ENCODE peak calls at places on chromosomes 16 and 17, in nine cellular contexts. One of them, this sample, is unnamed.

GRCh38 chr17:45948881-45949624 is 50.0 kb upstream of the STH start:
- DNase-seq in SK-MEL-5: peak; percentile 71
- DNase-seq in activated gamma-delta T cell treated with Interleukin-2 at 50 U/mL for 16 hours: peak; percentile 51
- DNase-seq in T-helper 22 cell: no peak
- DNase-seq in astrocyte of the hippocampus: peak; percentile 87
- DNase-seq in naive thymus-derived CD8-positive, alpha-beta T cell: peak; percentile 26
- DNase-seq in CD8-positive, alpha-beta T cell: peak; percentile 48
- DNase-seq in EH: peak; percentile 67
- DNase-seq in NCI-H510A: peak; percentile 59
- DNase-seq in this sample: peak; percentile 17

GRCh38 chr16:49365711-49366509 is 7.7 kb upstream of the C16orf78 start:
- DNase-seq in SK-MEL-5: no peak
- DNase-seq in activated gamma-delta T cell treated with Interleukin-2 at 50 U/mL for 16 hours: no peak
- DNase-seq in T-helper 22 cell: no peak
- DNase-seq in astrocyte of the hippocampus: no peak
- DNase-seq in naive thymus-derived CD8-positive, alpha-beta T cell: no peak
- DNase-seq in CD8-positive, alpha-beta T cell: no peak
- DNase-seq in EH: no peak
- DNase-seq in NCI-H510A: no peak
- DNase-seq in this sample: no peak

GRCh38 chr17:43212641-43213490 is 1.2 kb downstream of the TMEM106A start:
- DNase-seq in SK-MEL-5: no peak
- DNase-seq in activated gamma-delta T cell treated with Interleukin-2 at 50 U/mL for 16 hours: no peak
- DNase-seq in T-helper 22 cell: no peak
- DNase-seq in astrocyte of the hippocampus: peak; percentile 5
- DNase-seq in naive thymus-derived CD8-positive, alpha-beta T cell: peak; percentile 11
- DNase-seq in CD8-positive, alpha-beta T cell: no peak
- DNase-seq in EH: no peak
- DNase-seq in NCI-H510A: no peak
- DNase-seq in this sample: peak; percentile 12

GRCh38 chr17:72998343-72998742 is 94.1 kb downstream of the SLC39A11 start:
- DNase-seq in SK-MEL-5: no peak
- DNase-seq in activated gamma-delta T cell treated with Interleukin-2 at 50 U/mL for 16 hours: no peak
- DNase-seq in T-helper 22 cell: no peak
- DNase-seq in astrocyte of the hippocampus: no peak
- DNase-seq in naive thymus-derived CD8-positive, alpha-beta T cell: no peak
- DNase-seq in CD8-positive, alpha-beta T cell: no peak
- DNase-seq in EH: no peak
- DNase-seq in NCI-H510A: no peak
- DNase-seq in this sample: no peak

GRCh38 chr16:87471278-87472141 is 21.3 kb downstream of the ZCCHC14 start:
- DNase-seq in SK-MEL-5: no peak
- DNase-seq in activated gamma-delta T cell treated with Interleukin-2 at 50 U/mL for 16 hours: no peak
- DNase-seq in T-helper 22 cell: no peak
- DNase-seq in astrocyte of the hippocampus: no peak
- DNase-seq in naive thymus-derived CD8-positive, alpha-beta T cell: no peak
- DNase-seq in CD8-positive, alpha-beta T cell: no peak
- DNase-seq in EH: no peak
- DNase-seq in NCI-H510A: no peak
- DNase-seq in this sample: no peak

GRCh38 chr16:67093098-67093732 is 16.5 kb upstream of the PHAF1 start:
- DNase-seq in SK-MEL-5: no peak
- DNase-seq in activated gamma-delta T cell treated with Interleukin-2 at 50 U/mL for 16 hours: no peak
- DNase-seq in T-helper 22 cell: no peak
- DNase-seq in astrocyte of the hippocampus: no peak
- DNase-seq in naive thymus-derived CD8-positive, alpha-beta T cell: no peak
- DNase-seq in CD8-positive, alpha-beta T cell: no peak
- DNase-seq in EH: no peak
- DNase-seq in NCI-H510A: no peak
- DNase-seq in this sample: no peak

GRCh38 chr17:75088902-75089417 is 1.2 kb downstream of the SLC16A5 start:
- DNase-seq in SK-MEL-5: no peak
- DNase-seq in activated gamma-delta T cell treated with Interleukin-2 at 50 U/mL for 16 hours: no peak
- DNase-seq in T-helper 22 cell: no peak
- DNase-seq in astrocyte of the hippocampus: peak; percentile 55
- DNase-seq in naive thymus-derived CD8-positive, alpha-beta T cell: no peak
- DNase-seq in CD8-positive, alpha-beta T cell: no peak
- DNase-seq in EH: peak; percentile 64
- DNase-seq in NCI-H510A: no peak
- DNase-seq in this sample: no peak

GRCh38 chr17:48064638-48065037 is 16.5 kb downstream of the NFE2L1 start:
- DNase-seq in SK-MEL-5: no peak
- DNase-seq in activated gamma-delta T cell treated with Interleukin-2 at 50 U/mL for 16 hours: no peak
- DNase-seq in T-helper 22 cell: no peak
- DNase-seq in astrocyte of the hippocampus: no peak
- DNase-seq in naive thymus-derived CD8-positive, alpha-beta T cell: no peak
- DNase-seq in CD8-positive, alpha-beta T cell: no peak
- DNase-seq in EH: no peak
- DNase-seq in NCI-H510A: no peak
- DNase-seq in this sample: no peak

GRCh38 chr17:75730065-75730464 is 8.8 kb downstream of the ITGB4 start:
- DNase-seq in SK-MEL-5: no peak
- DNase-seq in activated gamma-delta T cell treated with Interleukin-2 at 50 U/mL for 16 hours: no peak
- DNase-seq in T-helper 22 cell: no peak
- DNase-seq in astrocyte of the hippocampus: no peak
- DNase-seq in naive thymus-derived CD8-positive, alpha-beta T cell: no peak
- DNase-seq in CD8-positive, alpha-beta T cell: no peak
- DNase-seq in EH: no peak
- DNase-seq in NCI-H510A: no peak
- DNase-seq in this sample: no peak

GRCh38 chr16:56408379-56409098 is 16.8 kb downstream of the AMFR start:
- DNase-seq in SK-MEL-5: no peak
- DNase-seq in activated gamma-delta T cell treated with Interleukin-2 at 50 U/mL for 16 hours: no peak
- DNase-seq in T-helper 22 cell: no peak
- DNase-seq in astrocyte of the hippocampus: no peak
- DNase-seq in naive thymus-derived CD8-positive, alpha-beta T cell: no peak
- DNase-seq in CD8-positive, alpha-beta T cell: no peak
- DNase-seq in EH: no peak
- DNase-seq in NCI-H510A: no peak
- DNase-seq in this sample: no peak

GRCh38 chr16:86353185-86353584 is 157.1 kb upstream of the FOXF1 start:
- DNase-seq in SK-MEL-5: no peak
- DNase-seq in activated gamma-delta T cell treated with Interleukin-2 at 50 U/mL for 16 hours: no peak
- DNase-seq in T-helper 22 cell: no peak
- DNase-seq in astrocyte of the hippocampus: no peak
- DNase-seq in naive thymus-derived CD8-positive, alpha-beta T cell: no peak
- DNase-seq in CD8-positive, alpha-beta T cell: no peak
- DNase-seq in EH: peak; percentile 79
- DNase-seq in NCI-H510A: no peak
- DNase-seq in this sample: no peak

GRCh38 chr17:8365143-8365542 is 11.4 kb downstream of the KRABD2 start:
- DNase-seq in SK-MEL-5: no peak
- DNase-seq in activated gamma-delta T cell treated with Interleukin-2 at 50 U/mL for 16 hours: no peak
- DNase-seq in T-helper 22 cell: no peak
- DNase-seq in astrocyte of the hippocampus: peak; percentile 69
- DNase-seq in naive thymus-derived CD8-positive, alpha-beta T cell: no peak
- DNase-seq in CD8-positive, alpha-beta T cell: no peak
- DNase-seq in EH: peak; percentile 56
- DNase-seq in NCI-H510A: no peak
- DNase-seq in this sample: no peak

GRCh38 chr17:68141050-68141449 is 105.5 kb downstream of the KPNA2 start:
- DNase-seq in SK-MEL-5: no peak
- DNase-seq in activated gamma-delta T cell treated with Interleukin-2 at 50 U/mL for 16 hours: no peak
- DNase-seq in T-helper 22 cell: no peak
- DNase-seq in astrocyte of the hippocampus: no peak
- DNase-seq in naive thymus-derived CD8-positive, alpha-beta T cell: no peak
- DNase-seq in CD8-positive, alpha-beta T cell: no peak
- DNase-seq in EH: no peak
- DNase-seq in NCI-H510A: no peak
- DNase-seq in this sample: no peak

GRCh38 chr17:32157225-32157624 is 14.9 kb downstream of the RHOT1 start:
- DNase-seq in SK-MEL-5: peak; percentile 36
- DNase-seq in activated gamma-delta T cell treated with Interleukin-2 at 50 U/mL for 16 hours: no peak
- DNase-seq in T-helper 22 cell: no peak
- DNase-seq in astrocyte of the hippocampus: peak; percentile 22
- DNase-seq in naive thymus-derived CD8-positive, alpha-beta T cell: no peak
- DNase-seq in CD8-positive, alpha-beta T cell: no peak
- DNase-seq in EH: peak; percentile 76
- DNase-seq in NCI-H510A: no peak
- DNase-seq in this sample: no peak

GRCh38 chr16:86834451-86835035 is 256.2 kb downstream of the FOXL1 start:
- DNase-seq in SK-MEL-5: peak; percentile 26
- DNase-seq in activated gamma-delta T cell treated with Interleukin-2 at 50 U/mL for 16 hours: no peak
- DNase-seq in T-helper 22 cell: no peak
- DNase-seq in astrocyte of the hippocampus: peak; percentile 79
- DNase-seq in naive thymus-derived CD8-positive, alpha-beta T cell: no peak
- DNase-seq in CD8-positive, alpha-beta T cell: no peak
- DNase-seq in EH: peak; percentile 76
- DNase-seq in NCI-H510A: no peak
- DNase-seq in this sample: no peak

GRCh38 chr17:60495260-60495659 is 30.8 kb downstream of the APPBP2 start:
- DNase-seq in SK-MEL-5: no peak
- DNase-seq in activated gamma-delta T cell treated with Interleukin-2 at 50 U/mL for 16 hours: no peak
- DNase-seq in T-helper 22 cell: no peak
- DNase-seq in astrocyte of the hippocampus: no peak
- DNase-seq in naive thymus-derived CD8-positive, alpha-beta T cell: no peak
- DNase-seq in CD8-positive, alpha-beta T cell: no peak
- DNase-seq in EH: no peak
- DNase-seq in NCI-H510A: no peak
- DNase-seq in this sample: no peak

GRCh38 chr17:36498155-36498554 is 11.7 kb downstream of the ZNHIT3 start:
- DNase-seq in SK-MEL-5: no peak
- DNase-seq in activated gamma-delta T cell treated with Interleukin-2 at 50 U/mL for 16 hours: no peak
- DNase-seq in T-helper 22 cell: no peak
- DNase-seq in astrocyte of the hippocampus: no peak
- DNase-seq in naive thymus-derived CD8-positive, alpha-beta T cell: no peak
- DNase-seq in CD8-positive, alpha-beta T cell: no peak
- DNase-seq in EH: no peak
- DNase-seq in NCI-H510A: no peak
- DNase-seq in this sample: no peak

GRCh38 chr17:61411114-61411943 is 11.7 kb downstream of the TBX2 start:
- DNase-seq in SK-MEL-5: no peak
- DNase-seq in activated gamma-delta T cell treated with Interleukin-2 at 50 U/mL for 16 hours: no peak
- DNase-seq in T-helper 22 cell: no peak
- DNase-seq in astrocyte of the hippocampus: peak; percentile 74
- DNase-seq in naive thymus-derived CD8-positive, alpha-beta T cell: no peak
- DNase-seq in CD8-positive, alpha-beta T cell: no peak
- DNase-seq in EH: peak; percentile 72
- DNase-seq in NCI-H510A: no peak
- DNase-seq in this sample: no peak

GRCh38 chr16:84635702-84636101 is 12.6 kb upstream of the KLHL36 start:
- DNase-seq in SK-MEL-5: no peak
- DNase-seq in activated gamma-delta T cell treated with Interleukin-2 at 50 U/mL for 16 hours: no peak
- DNase-seq in T-helper 22 cell: no peak
- DNase-seq in astrocyte of the hippocampus: no peak
- DNase-seq in naive thymus-derived CD8-positive, alpha-beta T cell: no peak
- DNase-seq in CD8-positive, alpha-beta T cell: no peak
- DNase-seq in EH: no peak
- DNase-seq in NCI-H510A: no peak
- DNase-seq in this sample: no peak

GRCh38 chr17:410674-411401 is 58.2 kb upstream of the RPH3AL start:
- DNase-seq in SK-MEL-5: peak; percentile 30
- DNase-seq in activated gamma-delta T cell treated with Interleukin-2 at 50 U/mL for 16 hours: peak; percentile 62
- DNase-seq in T-helper 22 cell: peak; percentile 57
- DNase-seq in astrocyte of the hippocampus: peak; percentile 51
- DNase-seq in naive thymus-derived CD8-positive, alpha-beta T cell: peak; percentile 92
- DNase-seq in CD8-positive, alpha-beta T cell: no peak
- DNase-seq in EH: peak; percentile 47
- DNase-seq in NCI-H510A: no peak
- DNase-seq in this sample: no peak

GRCh38 chr16:10835281-10835931 is 16.8 kb upstream of the TVP23A start:
- DNase-seq in SK-MEL-5: no peak
- DNase-seq in activated gamma-delta T cell treated with Interleukin-2 at 50 U/mL for 16 hours: no peak
- DNase-seq in T-helper 22 cell: no peak
- DNase-seq in astrocyte of the hippocampus: no peak
- DNase-seq in naive thymus-derived CD8-positive, alpha-beta T cell: no peak
- DNase-seq in CD8-positive, alpha-beta T cell: no peak
- DNase-seq in EH: no peak
- DNase-seq in NCI-H510A: no peak
- DNase-seq in this sample: no peak

GRCh38 chr17:1179635-1180433 is at the start of gene ABR:
- DNase-seq in SK-MEL-5: no peak
- DNase-seq in activated gamma-delta T cell treated with Interleukin-2 at 50 U/mL for 16 hours: peak; percentile 59
- DNase-seq in T-helper 22 cell: peak; percentile 55
- DNase-seq in astrocyte of the hippocampus: peak; percentile 71
- DNase-seq in naive thymus-derived CD8-positive, alpha-beta T cell: peak; percentile 44
- DNase-seq in CD8-positive, alpha-beta T cell: peak; percentile 49
- DNase-seq in EH: peak; percentile 54
- DNase-seq in NCI-H510A: no peak
- DNase-seq in this sample: peak; percentile 52

GRCh38 chr16:80899804-80900592 is 95.6 kb upstream of the CDYL2 start:
- DNase-seq in SK-MEL-5: peak; percentile 43
- DNase-seq in activated gamma-delta T cell treated with Interleukin-2 at 50 U/mL for 16 hours: no peak
- DNase-seq in T-helper 22 cell: no peak
- DNase-seq in astrocyte of the hippocampus: peak; percentile 94
- DNase-seq in naive thymus-derived CD8-positive, alpha-beta T cell: no peak
- DNase-seq in CD8-positive, alpha-beta T cell: no peak
- DNase-seq in EH: peak; percentile 67
- DNase-seq in NCI-H510A: no peak
- DNase-seq in this sample: no peak

GRCh38 chr17:63587770-63588169 is 12.9 kb upstream of the TACO1 start:
- DNase-seq in SK-MEL-5: no peak
- DNase-seq in activated gamma-delta T cell treated with Interleukin-2 at 50 U/mL for 16 hours: no peak
- DNase-seq in T-helper 22 cell: no peak
- DNase-seq in astrocyte of the hippocampus: no peak
- DNase-seq in naive thymus-derived CD8-positive, alpha-beta T cell: no peak
- DNase-seq in CD8-positive, alpha-beta T cell: no peak
- DNase-seq in EH: no peak
- DNase-seq in NCI-H510A: no peak
- DNase-seq in this sample: no peak

GRCh38 chr16:81625544-81626152 is 153.4 kb upstream of the PLCG2 start:
- DNase-seq in SK-MEL-5: no peak
- DNase-seq in activated gamma-delta T cell treated with Interleukin-2 at 50 U/mL for 16 hours: no peak
- DNase-seq in T-helper 22 cell: no peak
- DNase-seq in astrocyte of the hippocampus: peak; percentile 90
- DNase-seq in naive thymus-derived CD8-positive, alpha-beta T cell: no peak
- DNase-seq in CD8-positive, alpha-beta T cell: no peak
- DNase-seq in EH: peak; percentile 65
- DNase-seq in NCI-H510A: no peak
- DNase-seq in this sample: no peak

GRCh38 chr16:58421529-58421928 is 29.3 kb downstream of the GINS3 start:
- DNase-seq in SK-MEL-5: no peak
- DNase-seq in activated gamma-delta T cell treated with Interleukin-2 at 50 U/mL for 16 hours: no peak
- DNase-seq in T-helper 22 cell: no peak
- DNase-seq in astrocyte of the hippocampus: peak; percentile 65
- DNase-seq in naive thymus-derived CD8-positive, alpha-beta T cell: no peak
- DNase-seq in CD8-positive, alpha-beta T cell: no peak
- DNase-seq in EH: peak; percentile 34
- DNase-seq in NCI-H510A: no peak
- DNase-seq in this sample: no peak

GRCh38 chr17:5078106-5079028 is at the start of gene ZFP3:
- DNase-seq in SK-MEL-5: no peak
- DNase-seq in activated gamma-delta T cell treated with Interleukin-2 at 50 U/mL for 16 hours: peak; percentile 70
- DNase-seq in T-helper 22 cell: peak; percentile 48
- DNase-seq in astrocyte of the hippocampus: peak; percentile 89
- DNase-seq in naive thymus-derived CD8-positive, alpha-beta T cell: peak; percentile 54
- DNase-seq in CD8-positive, alpha-beta T cell: peak; percentile 63
- DNase-seq in EH: peak; percentile 78
- DNase-seq in NCI-H510A: peak; percentile 90
- DNase-seq in this sample: peak; percentile 87

GRCh38 chr16:57143125-57143965 is 42.5 kb downstream of the PSME3IP1 start:
- DNase-seq in SK-MEL-5: no peak
- DNase-seq in activated gamma-delta T cell treated with Interleukin-2 at 50 U/mL for 16 hours: no peak
- DNase-seq in T-helper 22 cell: no peak
- DNase-seq in astrocyte of the hippocampus: no peak
- DNase-seq in naive thymus-derived CD8-positive, alpha-beta T cell: no peak
- DNase-seq in CD8-positive, alpha-beta T cell: no peak
- DNase-seq in EH: no peak
- DNase-seq in NCI-H510A: no peak
- DNase-seq in this sample: no peak

GRCh38 chr17:5785867-5786509 is 201.7 kb upstream of the NLRP1 start:
- DNase-seq in SK-MEL-5: no peak
- DNase-seq in activated gamma-delta T cell treated with Interleukin-2 at 50 U/mL for 16 hours: no peak
- DNase-seq in T-helper 22 cell: no peak
- DNase-seq in astrocyte of the hippocampus: peak; percentile 27
- DNase-seq in naive thymus-derived CD8-positive, alpha-beta T cell: no peak
- DNase-seq in CD8-positive, alpha-beta T cell: no peak
- DNase-seq in EH: peak; percentile 77
- DNase-seq in NCI-H510A: no peak
- DNase-seq in this sample: no peak

GRCh38 chr16:67406628-67407027 is 9.6 kb downstream of the ZDHHC1 start:
- DNase-seq in SK-MEL-5: no peak
- DNase-seq in activated gamma-delta T cell treated with Interleukin-2 at 50 U/mL for 16 hours: no peak
- DNase-seq in T-helper 22 cell: no peak
- DNase-seq in astrocyte of the hippocampus: peak; percentile 54
- DNase-seq in naive thymus-derived CD8-positive, alpha-beta T cell: no peak
- DNase-seq in CD8-positive, alpha-beta T cell: no peak
- DNase-seq in EH: peak; percentile 88
- DNase-seq in NCI-H510A: no peak
- DNase-seq in this sample: no peak

GRCh38 chr17:73800893-73801292 is 156.6 kb upstream of the SDK2 start:
- DNase-seq in SK-MEL-5: no peak
- DNase-seq in activated gamma-delta T cell treated with Interleukin-2 at 50 U/mL for 16 hours: no peak
- DNase-seq in T-helper 22 cell: no peak
- DNase-seq in astrocyte of the hippocampus: no peak
- DNase-seq in naive thymus-derived CD8-positive, alpha-beta T cell: no peak
- DNase-seq in CD8-positive, alpha-beta T cell: no peak
- DNase-seq in EH: no peak
- DNase-seq in NCI-H510A: no peak
- DNase-seq in this sample: no peak

This sample was measured in naive B cell.